ENCODE peak calls at places on chromosomes 6 and 20, in seven cellular contexts. G, Y, D, U, C, E and W are unnamed samples.

GRCh38 chr6:35237466-35237865 is 22.1 kb upstream of the ZNF76 start:
- DNase-seq in E (no peak), C (no peak), Y (no peak), D (no peak), G (no peak), U (peak), W (no peak)

GRCh38 chr6:17907467-17908229 is 79.8 kb downstream of the KIF13A start:
- DNase-seq in E (peak), G (peak), D (peak), C (peak), Y (peak), U (no peak), W (peak)

GRCh38 chr6:34011298-34011697 is 134.6 kb downstream of the GRM4 start:
- DNase-seq in E (no peak), D (no peak), G (no peak), U (no peak), Y (no peak), C (no peak), W (no peak)

GRCh38 chr20:39117486-39117885 is 155.3 kb downstream of the DHX35 start:
- DNase-seq in U (no peak), Y (no peak), C (no peak), D (no peak), E (peak), G (no peak), W (no peak)

GRCh38 chr20:51434556-51435256 is 107.8 kb downstream of the NFATC2 start:
- DNase-seq in G (no peak), Y (no peak), E (peak), C (no peak), U (no peak), D (no peak), W (no peak)

GRCh38 chr6:166194885-166195860 is 27.5 kb upstream of the TBXT start:
- DNase-seq in D (no peak), U (peak), C (no peak), Y (no peak), G (no peak), E (no peak), W (no peak)

GRCh38 chr6:111743859-111744692 is 129.2 kb downstream of the FYN start:
- DNase-seq in E (no peak), C (peak), D (peak), Y (no peak), U (no peak), G (no peak), W (no peak)

GRCh38 chr6:103570431-103570830 is 1289.3 kb downstream of the HACE1 start:
- DNase-seq in Y (no peak), U (no peak), D (no peak), C (no peak), G (no peak), E (no peak), W (no peak)

GRCh38 chr20:58698741-58699141 is 6.1 kb downstream of the NPEPL1 start:
- DNase-seq in E (no peak), D (peak), G (peak), Y (peak), C (peak), U (no peak), W (peak)

DNA sequence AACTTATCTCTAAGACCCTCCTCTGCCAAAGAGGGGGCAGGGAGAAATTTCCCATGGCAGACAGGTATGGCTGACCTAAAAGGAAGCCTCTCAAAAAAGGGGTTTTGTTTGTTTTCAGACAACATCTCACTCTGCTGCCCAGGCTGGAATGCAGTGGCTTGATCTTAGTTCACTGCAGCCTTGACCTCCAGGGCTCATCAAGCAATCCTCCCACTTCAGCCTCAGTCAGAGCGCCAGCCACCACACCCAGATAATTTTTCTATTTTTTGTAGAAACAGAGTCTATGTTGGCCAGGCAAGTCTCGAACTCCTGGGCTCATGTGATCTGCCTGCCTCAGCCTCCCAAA is 3.8 kb downstream of the EZR start:
- DNase-seq in C (no peak), U (no peak), G (no peak), Y (no peak), D (no peak), E (no peak), W (no peak)
- H3K4me3 ChIP-seq in C (peak), U (peak), G (peak), Y (no peak), D (no peak), E (peak), W (no peak)

GRCh38 chr20:44959896-44960852 is at the start of gene TOMM34:
- DNase-seq in G (peak), E (peak), D (peak), C (peak), Y (peak), U (peak), W (peak)
- TF ChIP-seq CTCF in G (no peak), E (no peak), D (peak), C (no peak), Y (peak), U (no peak), W (peak)

GRCh38 chr6:169210611-169211010 is 43.0 kb downstream of the THBS2 start:
- DNase-seq in E (no peak), Y (no peak), D (no peak), U (no peak), G (no peak), C (no peak), W (no peak)

GRCh38 chr6:169205176-169206160 is 48.2 kb downstream of the THBS2 start:
- DNase-seq in G (no peak), D (peak), C (no peak), E (no peak), U (no peak), Y (no peak), W (peak)

GRCh38 chr6:169204167-169204566 is 49.5 kb downstream of the THBS2 start:
- DNase-seq in Y (no peak), D (no peak), U (no peak), C (no peak), G (no peak), E (no peak), W (no peak)

GRCh38 chr6:169207482-169207881 is 46.2 kb downstream of the THBS2 start:
- DNase-seq in C (no peak), D (no peak), Y (no peak), G (no peak), U (no peak), E (no peak), W (no peak)

DNA sequence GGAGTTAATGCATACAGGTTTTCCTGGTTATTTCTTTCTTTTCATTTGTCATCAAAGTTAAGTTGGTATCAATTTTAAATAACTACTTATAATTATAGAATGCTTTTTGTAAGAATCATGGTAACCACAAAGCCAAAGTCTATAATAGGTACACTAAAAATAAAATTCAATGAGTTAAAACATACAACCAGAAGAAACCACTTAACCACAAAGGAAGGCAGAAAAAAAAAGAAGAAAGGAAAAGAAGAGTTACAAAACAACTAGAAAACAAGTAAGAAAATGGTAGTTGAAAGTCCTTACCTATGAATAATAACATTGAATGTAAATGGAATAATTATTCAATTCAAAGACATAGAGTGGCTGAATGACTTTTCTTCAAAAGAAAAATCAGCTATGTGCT is 45.6 kb downstream of the THBS2 start:
- DNase-seq in D (no peak), U (no peak), Y (no peak), E (no peak), C (no peak), G (no peak), W (no peak)
- H3K27ac ChIP-seq in D (no peak), U (no peak), Y (no peak), E (no peak), C (no peak), G (no peak), W (no peak)

DNA sequence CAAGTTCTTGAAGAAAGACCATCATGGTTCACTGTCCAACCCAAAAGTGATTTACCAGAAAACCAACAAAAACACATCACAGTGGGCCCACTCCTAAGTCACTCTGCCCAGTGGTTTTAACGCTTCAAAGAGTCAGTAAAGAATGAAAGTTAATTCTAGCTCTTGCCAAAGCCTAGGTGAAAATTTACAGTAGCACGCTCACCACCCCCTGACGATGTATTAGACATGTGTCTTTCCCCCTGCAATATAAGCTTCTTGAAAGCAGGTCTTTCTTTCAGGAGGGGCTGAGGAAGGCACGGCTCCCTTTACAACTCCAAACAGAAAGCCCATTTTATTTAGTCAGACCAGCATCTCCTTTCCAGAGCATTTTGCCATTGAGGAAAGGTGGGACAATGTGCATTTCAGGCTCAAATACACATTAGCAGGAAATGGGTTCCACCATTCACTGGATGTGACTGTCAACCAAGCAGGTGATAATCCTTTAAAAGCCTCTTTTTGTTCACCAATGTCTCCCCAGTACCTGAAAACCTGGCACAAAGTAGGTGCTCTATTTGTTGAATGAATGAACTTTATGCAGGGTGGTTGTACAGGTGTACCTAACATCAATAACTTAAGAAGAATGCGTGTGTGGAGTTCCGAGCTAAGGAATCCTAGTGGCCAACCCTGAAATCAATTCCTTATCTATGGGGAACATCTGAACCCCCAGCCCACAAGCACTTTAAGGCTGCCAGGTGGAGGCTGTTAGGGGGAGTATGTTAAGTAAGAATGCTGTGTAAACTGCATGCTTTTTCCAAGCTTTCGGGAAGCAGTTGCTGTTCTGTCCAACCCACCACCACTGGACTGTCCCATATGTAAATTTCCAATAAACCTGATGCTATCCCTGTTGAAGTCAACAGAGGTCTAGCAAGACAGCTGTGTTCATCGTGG is 11.4 kb downstream of the EZR start:
- DNase-seq in G (no peak), C (no peak), Y (no peak), E (no peak), U (no peak), D (no peak), W (no peak)
- H3K4me3 ChIP-seq in G (no peak), C (no peak), Y (no peak), E (no peak), U (no peak), D (no peak), W (no peak)

GRCh38 chr6:69627625-69628024 is 169.2 kb downstream of the LMBRD1 start:
- DNase-seq in U (no peak), D (no peak), C (no peak), G (no peak), Y (no peak), E (no peak), W (no peak)

GRCh38 chr6:69617163-69617562 is 179.6 kb downstream of the LMBRD1 start:
- DNase-seq in U (no peak), G (no peak), D (no peak), C (no peak), Y (no peak), E (no peak), W (no peak)

GRCh38 chr6:69624944-69625343 is 171.9 kb downstream of the LMBRD1 start:
- DNase-seq in D (no peak), Y (no peak), G (no peak), C (no peak), E (no peak), U (no peak), W (no peak)

GRCh38 chr6:69622230-69622629 is 174.6 kb downstream of the LMBRD1 start:
- DNase-seq in C (no peak), D (no peak), G (no peak), U (no peak), E (no peak), Y (no peak), W (no peak)

GRCh38 chr6:69622924-69623323 is 173.9 kb downstream of the LMBRD1 start:
- DNase-seq in C (no peak), U (no peak), Y (no peak), G (no peak), E (no peak), D (no peak), W (no peak)
- TF ChIP-seq CTCF in C (no peak), U (no peak), Y (no peak), G (no peak), E (no peak), D (no peak), W (no peak)

DNA sequence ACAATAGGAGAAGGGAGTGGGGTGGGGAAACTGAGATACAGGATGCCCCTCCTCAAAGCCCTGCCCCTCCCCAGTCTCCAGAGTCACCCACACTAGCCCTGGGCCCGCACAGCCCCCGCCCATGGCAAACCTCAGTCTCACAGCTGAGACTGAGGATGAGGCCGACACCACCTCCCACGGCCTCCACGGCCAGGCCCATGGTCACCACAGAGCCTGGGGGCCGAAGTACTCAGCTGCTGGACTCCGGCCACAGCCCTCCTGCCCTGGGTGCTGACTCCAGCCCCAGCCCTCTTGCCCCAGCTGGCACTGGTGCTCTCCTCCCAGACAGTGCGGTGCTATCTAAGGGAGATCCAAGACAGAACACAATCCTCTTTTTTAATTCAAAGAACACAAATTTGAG is 176.1 kb downstream of the TTLL2 start:
- DNase-seq in U (no peak), D (no peak), Y (no peak), E (no peak), G (no peak), C (no peak), W (no peak)
- H3K27ac ChIP-seq in U (no peak), D (no peak), Y (no peak), E (no peak), G (no peak), C (no peak), W (no peak)